ENCODE peak calls at places on chromosome 19, in eight cellular contexts. W is transverse colon, F is breast epithelium, Q is ovary, C is adrenal gland, J is IMR-90, H is uterus, T is right lobe of liver. O is an unnamed sample.

GRCh38 chr19:45822716-45823115 is 7.6 kb upstream of the RSPH6A start:
- DNase-seq in H (no peak), T (no peak), C (no peak), J (no peak), W (no peak), Q (no peak), F (no peak), O (no peak)

GRCh38 chr19:402786-403185 is 6.2 kb downstream of the C2CD4C start:
- DNase-seq in Q (no peak), H (peak; percentile 3), T (no peak), W (no peak), F (no peak), J (no peak), C (no peak), O (no peak)

GRCh38 chr19:49411681-49412321 is 11.4 kb downstream of the PTH2 start:
- DNase-seq in C (no peak), J (no peak), H (no peak), W (no peak), Q (no peak), T (no peak), F (no peak), O (no peak)

GRCh38 chr19:6211632-6212402 is 68.0 kb downstream of the MLLT1 start:
- DNase-seq in Q (no peak), C (peak; percentile 20), T (peak; percentile 49), F (no peak), W (no peak), J (no peak), H (no peak), O (no peak)

GRCh38 chr19:49506575-49507105 is 5.8 kb upstream of the FCGRT start:
- DNase-seq in Q (no peak), J (no peak), C (peak; percentile 73), W (peak; percentile 83), T (no peak), H (no peak), F (no peak), O (peak; percentile 56)

GRCh38 chr19:16000024-16000687 is 51.3 kb downstream of the OR10H4 start:
- DNase-seq in W (no peak), T (no peak), Q (no peak), J (peak; percentile 10), H (no peak), F (no peak), C (no peak), O (no peak)

GRCh38 chr19:1068111-1069001 is 1.4 kb downstream of the ARHGAP45 start:
- DNase-seq in Q (no peak), J (no peak), C (peak; percentile 49), H (no peak), F (no peak), W (peak; percentile 66), T (peak; percentile 56), O (no peak)

GRCh38 chr19:7699422-7700127 is 2.4 kb downstream of the FCER2 start:
- DNase-seq in C (no peak), T (no peak), W (no peak), F (no peak), Q (no peak), J (no peak), H (no peak), O (no peak)

GRCh38 chr19:49409441-49410029 is 13.7 kb downstream of the PTH2 start:
- DNase-seq in C (no peak), Q (no peak), H (no peak), T (no peak), F (no peak), J (no peak), W (no peak), O (no peak)

GRCh38 chr19:53394522-53394973 is 401 bp upstream of the ZNF765 start:
- DNase-seq in W (peak; percentile 28), J (peak; percentile 61), Q (peak; percentile 46), C (peak; percentile 72), H (peak; percentile 58), T (peak; percentile 58), F (peak; percentile 60), O (peak; percentile 56)

GRCh38 chr19:1284293-1284978 is 1.2 kb upstream of the EFNA2 start:
- DNase-seq in J (no peak), T (peak; percentile 78), H (no peak), Q (no peak), F (no peak), C (no peak), W (peak; percentile 80), O (no peak)

GRCh38 chr19:52366414-52366824 is 3.3 kb upstream of the ZNF880 start:
- DNase-seq in W (no peak), F (no peak), J (no peak), C (no peak), Q (no peak), T (no peak), H (no peak), O (no peak)

GRCh38 chr19:13875824-13876223 is 1.1 kb upstream of the NANOS3 start:
- DNase-seq in C (no peak), T (no peak), Q (no peak), W (no peak), J (no peak), H (no peak), F (no peak), O (no peak)

GRCh38 chr19:48963371-48964204 is 1.5 kb upstream of the FTL start:
- DNase-seq in W (peak; percentile 88), C (peak; percentile 81), Q (peak; percentile 87), H (peak; percentile 87), J (peak; percentile 71), F (peak; percentile 64), T (peak; percentile 93), O (peak; percentile 76)

GRCh38 chr19:36488118-36488815 is 1.1 kb downstream of the ZNF566 start:
- DNase-seq in W (no peak), H (no peak), F (no peak), Q (no peak), J (peak; percentile 53), C (no peak), T (no peak), O (no peak)

GRCh38 chr19:45153339-45154063 is 7.3 kb downstream of the NKPD1 start:
- DNase-seq in H (no peak), F (no peak), J (peak; percentile 48), C (peak; percentile 68), T (no peak), Q (peak; percentile 51), W (peak; percentile 36), O (peak; percentile 69)

GRCh38 chr19:40754611-40755247 is 3.7 kb downstream of the SNRPA start:
- DNase-seq in W (peak; percentile 77), C (peak; percentile 57), H (no peak), Q (no peak), F (no peak), J (peak; percentile 19), T (peak; percentile 74), O (no peak)

GRCh38 chr19:1860821-1861598 is 2.4 kb downstream of the KLF16 start:
- DNase-seq in T (peak; percentile 65), W (no peak), C (peak; percentile 52), H (no peak), F (no peak), Q (peak; percentile 57), J (no peak), O (no peak)

GRCh38 chr19:741506-742131 is 9.3 kb upstream of the MISP start:
- DNase-seq in F (no peak), T (peak; percentile 43), Q (no peak), J (no peak), H (no peak), C (no peak), W (no peak), O (no peak)

GRCh38 chr19:34525001-34525400 is 43.4 kb downstream of the WTIP start:
- DNase-seq in W (no peak), H (no peak), F (no peak), C (no peak), Q (no peak), J (no peak), T (no peak), O (no peak)
- TF ChIP-seq POLR2A in W (no peak), H (no peak), F (no peak), C (no peak), Q (no peak), J (no peak), T (no peak), O (no peak)

GRCh38 chr19:21358768-21359451 is at the start of gene ZNF738:
- DNase-seq in T (peak; percentile 83), Q (peak; percentile 93), F (peak; percentile 90), H (peak; percentile 93), W (peak; percentile 92), J (peak; percentile 96), C (peak; percentile 96), O (peak; percentile 97)

DNA sequence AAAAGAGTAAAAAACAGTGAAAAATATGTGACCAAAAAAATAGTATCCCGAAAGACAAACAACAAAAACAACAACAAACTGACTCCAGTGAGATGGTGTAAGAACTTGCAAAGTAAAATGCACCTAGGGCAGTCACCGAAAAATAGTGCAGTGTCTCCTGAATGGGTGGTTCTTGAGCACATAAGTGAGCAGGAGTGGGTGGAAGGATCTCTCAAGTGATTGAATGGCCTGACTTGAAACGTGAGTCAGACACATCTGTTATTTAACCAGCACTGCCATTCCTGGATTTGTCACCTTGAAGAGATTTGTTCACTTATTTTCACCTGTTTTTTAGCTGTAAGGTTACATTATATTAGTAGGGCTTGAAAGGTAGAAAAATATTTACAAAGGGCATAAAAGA is 3.5 kb downstream of the ZNF738 start:
- DNase-seq in Q (no peak), W (no peak), T (no peak), C (no peak), J (no peak), F (no peak), H (no peak), O (no peak)
- TF ChIP-seq POLR2A in Q (no peak), W (no peak), T (no peak), C (no peak), J (no peak), F (no peak), H (no peak), O (no peak)

DNA sequence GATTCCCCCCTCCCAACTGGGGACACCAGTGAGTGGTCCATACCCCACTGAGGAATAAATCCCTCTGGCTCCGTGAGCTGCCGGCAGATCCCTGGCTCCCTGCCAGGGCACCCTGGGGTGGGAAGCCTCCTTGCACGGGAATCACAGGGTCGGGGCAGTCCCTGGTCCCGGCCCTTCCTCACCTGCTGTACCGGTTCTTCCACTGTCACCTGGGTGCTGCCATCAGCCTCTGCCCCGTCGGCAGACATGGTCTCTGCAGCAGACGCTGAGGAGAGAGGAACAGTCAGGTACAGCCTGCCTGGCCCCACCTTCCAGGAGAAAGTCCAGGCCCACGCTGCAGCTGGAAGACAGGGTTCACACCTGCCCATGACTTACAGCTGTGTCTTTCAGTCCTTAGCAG is 6.3 kb downstream of the PLIN3 start:
- DNase-seq in F (peak; percentile 84), H (no peak), C (no peak), Q (no peak), W (peak; percentile 87), J (no peak), T (no peak), O (no peak)
- TF ChIP-seq POLR2A in F (no peak), H (no peak), C (no peak), Q (no peak), W (no peak), J (no peak), T (no peak), O (no peak)

DNA sequence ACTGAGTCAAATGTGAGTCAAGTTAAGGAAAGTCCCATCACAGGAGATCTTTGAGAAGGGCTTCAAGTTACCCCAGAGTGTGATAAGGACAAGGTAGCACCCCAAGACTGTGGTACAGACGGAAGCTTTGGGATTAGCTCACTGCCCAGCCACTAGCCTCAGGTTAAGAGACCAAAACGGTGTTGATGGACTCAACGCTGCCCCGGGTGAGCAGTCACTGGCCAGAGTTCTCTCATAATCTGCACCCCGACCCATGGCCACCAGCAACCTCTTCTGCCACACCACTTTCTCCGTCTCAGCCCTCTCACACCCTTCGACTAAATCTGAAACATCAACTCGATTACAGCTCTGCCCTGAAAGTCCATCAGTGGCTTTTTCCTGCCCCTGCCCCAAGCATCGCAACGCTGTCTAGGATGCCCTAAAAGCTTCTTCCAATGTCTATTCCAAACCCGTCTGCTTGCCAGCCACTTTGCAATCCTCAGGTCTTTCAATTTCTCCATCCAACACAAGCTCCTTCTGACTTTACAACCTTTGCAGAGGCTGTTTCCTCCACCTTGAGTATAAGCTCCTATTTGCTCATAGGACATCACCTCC is 5.6 kb downstream of the HNRNPL start:
- DNase-seq in F (no peak), C (no peak), T (peak; percentile 43), Q (no peak), H (no peak), W (no peak), J (no peak), O (no peak)
- TF ChIP-seq POLR2A in F (no peak), C (no peak), T (no peak), Q (no peak), H (no peak), W (no peak), J (no peak), O (no peak)